ENCODE peak calls at places on chromosomes 1 and 21, in four cellular contexts. N is left colon, D is ureter, R is fibroblast of gingiva. F is an unnamed sample.

GRCh38 chr1:71621785-71622184 is 541.0 kb upstream of the ZRANB2 start:
- DNase-seq in R (no peak), D (no peak), N (no peak), F (peak; percentile 69)

GRCh38 chr21:40043866-40044265 is 176.6 kb downstream of the PCP4 start:
- DNase-seq in D (no peak), R (no peak), N (no peak), F (no peak)

GRCh38 chr1:65357291-65357960 is 48.1 kb downstream of the DNAJC6 start:
- DNase-seq in R (peak; percentile 65), D (no peak), N (no peak), F (no peak)

GRCh38 chr1:63148825-63149645 is 173.3 kb upstream of the FOXD3 start:
- DNase-seq in N (no peak), R (peak; percentile 38), D (no peak), F (peak; percentile 61)

GRCh38 chr1:223543559-223543958 is 121.9 kb downstream of the CAPN8 start:
- DNase-seq in N (no peak), R (no peak), D (no peak), F (no peak)

GRCh38 chr1:41538741-41539415 is 54.4 kb upstream of the EDN2 start:
- DNase-seq in D (no peak), R (no peak), N (peak; percentile 14), F (no peak)

GRCh38 chr1:205543351-205544305 is 39.2 kb downstream of the CDK18 start:
- DNase-seq in R (peak; percentile 70), N (peak; percentile 62), D (peak; percentile 76), F (peak; percentile 80)

GRCh38 chr21:32278068-32278467 is 781 bp downstream of the MIS18A start:
- DNase-seq in N (no peak), D (no peak), R (no peak), F (peak; percentile 15)